ENCODE peak calls at places on chromosomes 3 and 15, in ten cellular contexts. One of them, this sample, is unnamed.

GRCh38 chr15:56428821-56429458 is 36.0 kb downstream of the MNS1 start:
- DNase-seq in A549: peak
- DNase-seq in uterus: no peak
- DNase-seq in lower leg skin: no peak
- DNase-seq in breast epithelium: no peak
- DNase-seq in heart left ventricle: no peak
- DNase-seq in adrenal gland: no peak
- DNase-seq in suprapubic skin: no peak
- DNase-seq in endothelial cell of umbilical vein: peak
- DNase-seq in IMR-90: peak
- DNase-seq in this sample: peak

GRCh38 chr3:187684880-187685279 is 14.7 kb upstream of the SST start:
- DNase-seq in breast epithelium: no peak
- DNase-seq in A549: no peak
- DNase-seq in uterus: no peak
- DNase-seq in adrenal gland: no peak
- DNase-seq in suprapubic skin: no peak
- DNase-seq in IMR-90: peak
- DNase-seq in heart left ventricle: no peak
- DNase-seq in lower leg skin: no peak
- DNase-seq in endothelial cell of umbilical vein: no peak
- DNase-seq in this sample: no peak

GRCh38 chr3:69096299-69096698 is 11.6 kb downstream of the ARL6IP5 start:
- DNase-seq in heart left ventricle: no peak
- DNase-seq in adrenal gland: no peak
- DNase-seq in IMR-90: no peak
- DNase-seq in suprapubic skin: no peak
- DNase-seq in uterus: no peak
- DNase-seq in lower leg skin: no peak
- DNase-seq in A549: no peak
- DNase-seq in endothelial cell of umbilical vein: no peak
- DNase-seq in breast epithelium: no peak
- DNase-seq in this sample: no peak

GRCh38 chr3:72663429-72663828 is 184.8 kb downstream of the SHQ1 start:
- DNase-seq in lower leg skin: no peak
- DNase-seq in IMR-90: no peak
- DNase-seq in heart left ventricle: no peak
- DNase-seq in endothelial cell of umbilical vein: no peak
- DNase-seq in A549: no peak
- DNase-seq in breast epithelium: no peak
- DNase-seq in uterus: no peak
- DNase-seq in adrenal gland: no peak
- DNase-seq in suprapubic skin: no peak
- DNase-seq in this sample: no peak

GRCh38 chr3:40972350-40972749 is 227.0 kb upstream of the CTNNB1 start:
- DNase-seq in suprapubic skin: no peak
- DNase-seq in endothelial cell of umbilical vein: no peak
- DNase-seq in IMR-90: no peak
- DNase-seq in lower leg skin: no peak
- DNase-seq in A549: no peak
- DNase-seq in heart left ventricle: no peak
- DNase-seq in breast epithelium: no peak
- DNase-seq in adrenal gland: no peak
- DNase-seq in uterus: no peak
- DNase-seq in this sample: no peak

GRCh38 chr3:123457841-123458240 is 9.0 kb upstream of the ADCY5 start:
- DNase-seq in breast epithelium: no peak
- DNase-seq in endothelial cell of umbilical vein: no peak
- DNase-seq in lower leg skin: no peak
- DNase-seq in adrenal gland: no peak
- DNase-seq in A549: no peak
- DNase-seq in IMR-90: no peak
- DNase-seq in uterus: no peak
- DNase-seq in heart left ventricle: no peak
- DNase-seq in suprapubic skin: no peak
- DNase-seq in this sample: no peak

GRCh38 chr15:74892313-74892712 is 2.5 kb downstream of the MPI start:
- DNase-seq in suprapubic skin: no peak
- DNase-seq in lower leg skin: no peak
- DNase-seq in IMR-90: no peak
- DNase-seq in adrenal gland: peak
- DNase-seq in uterus: no peak
- DNase-seq in breast epithelium: no peak
- DNase-seq in heart left ventricle: peak
- DNase-seq in endothelial cell of umbilical vein: no peak
- DNase-seq in A549: no peak
- DNase-seq in this sample: no peak

GRCh38 chr15:45121706-45122417 is 7.7 kb downstream of the DUOXA2 start:
- DNase-seq in endothelial cell of umbilical vein: peak
- DNase-seq in IMR-90: peak
- DNase-seq in A549: peak
- DNase-seq in adrenal gland: no peak
- DNase-seq in heart left ventricle: no peak
- DNase-seq in breast epithelium: no peak
- DNase-seq in uterus: no peak
- DNase-seq in lower leg skin: no peak
- DNase-seq in suprapubic skin: no peak
- DNase-seq in this sample: no peak

GRCh38 chr15:63051701-63052066 is 9.1 kb downstream of the TPM1 start:
- DNase-seq in adrenal gland: no peak
- DNase-seq in endothelial cell of umbilical vein: no peak
- DNase-seq in suprapubic skin: no peak
- DNase-seq in IMR-90: no peak
- DNase-seq in breast epithelium: no peak
- DNase-seq in A549: no peak
- DNase-seq in heart left ventricle: no peak
- DNase-seq in uterus: no peak
- DNase-seq in lower leg skin: no peak
- DNase-seq in this sample: no peak

GRCh38 chr15:63048986-63049665 is 6.6 kb downstream of the TPM1 start:
- DNase-seq in suprapubic skin: peak
- DNase-seq in A549: peak
- DNase-seq in adrenal gland: peak
- DNase-seq in breast epithelium: no peak
- DNase-seq in endothelial cell of umbilical vein: peak
- DNase-seq in lower leg skin: peak
- DNase-seq in IMR-90: peak
- DNase-seq in uterus: peak
- DNase-seq in heart left ventricle: peak
- DNase-seq in this sample: peak

GRCh38 chr15:63048115-63048985 is 5.8 kb downstream of the TPM1 start:
- DNase-seq in suprapubic skin: peak
- DNase-seq in heart left ventricle: peak
- DNase-seq in adrenal gland: peak
- DNase-seq in lower leg skin: peak
- DNase-seq in endothelial cell of umbilical vein: peak
- DNase-seq in breast epithelium: peak
- DNase-seq in IMR-90: peak
- DNase-seq in uterus: peak
- DNase-seq in A549: peak
- DNase-seq in this sample: peak

GRCh38 chr15:63050737-63051700 is 8.5 kb downstream of the TPM1 start:
- DNase-seq in adrenal gland: no peak
- DNase-seq in heart left ventricle: no peak
- DNase-seq in suprapubic skin: no peak
- DNase-seq in endothelial cell of umbilical vein: peak
- DNase-seq in IMR-90: peak
- DNase-seq in A549: peak
- DNase-seq in breast epithelium: no peak
- DNase-seq in lower leg skin: no peak
- DNase-seq in uterus: no peak
- DNase-seq in this sample: peak

DNA sequence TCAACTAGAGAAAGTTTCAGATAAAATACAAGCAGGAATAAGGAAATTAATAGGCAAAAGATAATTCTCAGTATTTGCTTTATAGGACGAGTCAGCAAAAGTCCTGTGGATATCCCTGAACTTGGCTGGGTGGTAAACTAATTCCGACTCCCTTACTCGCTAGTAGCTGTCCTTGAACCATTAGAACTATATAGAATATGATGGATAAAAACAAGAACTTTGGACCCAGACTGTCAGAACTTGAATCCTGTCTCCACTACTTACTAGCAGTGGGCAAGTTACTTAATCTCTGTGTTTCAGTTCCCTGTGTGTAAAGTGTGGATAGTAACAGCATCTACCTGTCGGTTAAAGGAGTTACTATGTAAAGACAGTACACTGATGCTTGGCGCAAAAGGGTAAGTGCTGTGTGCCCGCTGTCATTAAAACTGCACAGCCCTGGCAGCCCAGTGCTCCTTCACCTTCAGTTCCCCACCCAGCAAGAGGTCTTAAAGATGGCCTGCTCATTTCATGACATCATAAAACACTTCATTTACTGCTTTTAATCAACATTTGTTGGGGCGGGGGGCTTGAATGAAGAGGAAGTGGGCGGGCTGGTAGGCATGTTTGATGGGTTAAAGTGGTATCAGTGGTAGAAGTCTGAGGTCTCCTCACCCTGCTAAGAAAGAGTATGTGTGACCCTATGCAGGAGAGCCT is 7.3 kb downstream of the TPM1 start:
- DNase-seq in suprapubic skin: no peak
- DNase-seq in A549: peak
- DNase-seq in IMR-90: no peak
- DNase-seq in lower leg skin: no peak
- DNase-seq in heart left ventricle: no peak
- DNase-seq in uterus: no peak
- DNase-seq in endothelial cell of umbilical vein: peak
- DNase-seq in adrenal gland: no peak
- DNase-seq in breast epithelium: no peak
- DNase-seq in this sample: peak
- TF ChIP-seq POLR2A in suprapubic skin: no peak
- TF ChIP-seq POLR2A in A549: no peak
- TF ChIP-seq POLR2A in IMR-90: no peak
- TF ChIP-seq POLR2A in lower leg skin: no peak
- TF ChIP-seq POLR2A in heart left ventricle: peak
- TF ChIP-seq POLR2A in uterus: no peak
- TF ChIP-seq POLR2A in endothelial cell of umbilical vein: no peak
- TF ChIP-seq POLR2A in adrenal gland: no peak
- TF ChIP-seq POLR2A in breast epithelium: no peak
- TF ChIP-seq POLR2A in this sample: no peak

DNA sequence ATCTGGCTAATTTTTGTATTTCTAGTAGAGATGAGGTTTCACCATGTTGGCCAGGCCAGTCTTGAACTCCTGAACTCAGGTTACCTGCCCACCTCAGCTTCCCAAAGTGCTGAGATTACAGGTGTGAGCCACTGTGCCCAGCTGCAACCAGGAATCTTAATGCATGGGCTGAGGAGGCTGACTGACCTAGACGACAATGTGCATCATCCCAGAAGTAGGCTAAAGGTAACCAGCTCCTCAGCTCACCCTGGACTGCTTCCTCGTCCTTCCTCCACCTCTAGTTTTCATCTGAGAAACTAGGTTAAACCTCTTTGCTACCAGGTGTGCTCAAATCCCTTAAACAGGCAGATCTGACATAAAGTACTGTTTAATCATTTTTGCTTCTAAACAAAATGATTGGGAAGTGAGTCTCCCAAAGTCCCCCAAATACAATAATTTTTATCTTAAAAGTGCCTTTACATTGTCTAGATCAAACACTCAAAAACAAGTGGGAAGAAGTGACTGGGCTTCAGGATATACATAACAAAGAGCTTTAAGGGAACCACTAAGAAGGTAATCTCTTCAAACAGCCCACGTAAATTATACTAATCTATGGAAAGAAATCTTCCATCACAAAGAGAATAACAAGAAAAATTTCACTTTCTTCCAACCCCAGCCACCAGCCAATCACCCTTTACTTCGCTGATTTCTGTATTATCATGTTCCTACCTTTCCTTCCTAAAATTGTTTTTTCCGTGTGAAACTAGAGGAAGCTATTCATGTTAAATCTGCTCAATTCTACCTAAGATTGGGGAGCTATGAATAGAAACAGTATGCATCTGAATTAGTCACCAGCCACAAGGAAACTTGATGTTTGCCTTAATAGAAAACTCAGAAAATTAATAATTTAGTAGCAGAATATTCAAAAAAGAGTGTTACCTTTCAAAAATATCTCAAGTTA is 34.7 kb downstream of the IGF2BP2 start:
- DNase-seq in heart left ventricle: no peak
- DNase-seq in suprapubic skin: no peak
- DNase-seq in A549: no peak
- DNase-seq in breast epithelium: no peak
- DNase-seq in uterus: no peak
- DNase-seq in lower leg skin: no peak
- DNase-seq in endothelial cell of umbilical vein: peak
- DNase-seq in adrenal gland: no peak
- DNase-seq in IMR-90: peak
- DNase-seq in this sample: no peak
- TF ChIP-seq POLR2A in heart left ventricle: no peak
- TF ChIP-seq POLR2A in suprapubic skin: no peak
- TF ChIP-seq POLR2A in A549: no peak
- TF ChIP-seq POLR2A in breast epithelium: no peak
- TF ChIP-seq POLR2A in uterus: no peak
- TF ChIP-seq POLR2A in lower leg skin: no peak
- TF ChIP-seq POLR2A in endothelial cell of umbilical vein: no peak
- TF ChIP-seq POLR2A in adrenal gland: no peak
- TF ChIP-seq POLR2A in IMR-90: no peak
- TF ChIP-seq POLR2A in this sample: no peak

GRCh38 chr3:196563721-196564225 is 4.6 kb downstream of the WDR53 start:
- DNase-seq in IMR-90: peak
- DNase-seq in uterus: no peak
- DNase-seq in breast epithelium: no peak
- DNase-seq in heart left ventricle: no peak
- DNase-seq in lower leg skin: no peak
- DNase-seq in suprapubic skin: no peak
- DNase-seq in adrenal gland: no peak
- DNase-seq in endothelial cell of umbilical vein: peak
- DNase-seq in A549: peak
- DNase-seq in this sample: no peak

GRCh38 chr3:196569003-196569516 is 600 bp downstream of the FBXO45 start:
- DNase-seq in uterus: no peak
- DNase-seq in lower leg skin: peak
- DNase-seq in suprapubic skin: peak
- DNase-seq in adrenal gland: peak
- DNase-seq in endothelial cell of umbilical vein: peak
- DNase-seq in heart left ventricle: peak
- DNase-seq in breast epithelium: no peak
- DNase-seq in IMR-90: peak
- DNase-seq in A549: peak
- DNase-seq in this sample: peak

GRCh38 chr3:196572389-196572788 is 3.9 kb downstream of the FBXO45 start:
- DNase-seq in IMR-90: no peak
- DNase-seq in heart left ventricle: no peak
- DNase-seq in breast epithelium: no peak
- DNase-seq in lower leg skin: no peak
- DNase-seq in suprapubic skin: no peak
- DNase-seq in uterus: no peak
- DNase-seq in endothelial cell of umbilical vein: no peak
- DNase-seq in A549: no peak
- DNase-seq in adrenal gland: no peak
- DNase-seq in this sample: no peak

GRCh38 chr3:196568246-196569002 is at the start of the genes FBXO45 and WDR53:
- DNase-seq in A549: peak
- DNase-seq in suprapubic skin: peak
- DNase-seq in lower leg skin: peak
- DNase-seq in uterus: peak
- DNase-seq in breast epithelium: peak
- DNase-seq in IMR-90: peak
- DNase-seq in adrenal gland: peak
- DNase-seq in heart left ventricle: peak
- DNase-seq in endothelial cell of umbilical vein: peak
- DNase-seq in this sample: peak
- TF ChIP-seq POLR2A in A549: peak
- TF ChIP-seq POLR2A in suprapubic skin: peak
- TF ChIP-seq POLR2A in lower leg skin: no peak
- TF ChIP-seq POLR2A in uterus: peak
- TF ChIP-seq POLR2A in breast epithelium: peak
- TF ChIP-seq POLR2A in IMR-90: peak
- TF ChIP-seq POLR2A in adrenal gland: peak
- TF ChIP-seq POLR2A in heart left ventricle: peak
- TF ChIP-seq POLR2A in endothelial cell of umbilical vein: peak
- TF ChIP-seq POLR2A in this sample: peak

DNA sequence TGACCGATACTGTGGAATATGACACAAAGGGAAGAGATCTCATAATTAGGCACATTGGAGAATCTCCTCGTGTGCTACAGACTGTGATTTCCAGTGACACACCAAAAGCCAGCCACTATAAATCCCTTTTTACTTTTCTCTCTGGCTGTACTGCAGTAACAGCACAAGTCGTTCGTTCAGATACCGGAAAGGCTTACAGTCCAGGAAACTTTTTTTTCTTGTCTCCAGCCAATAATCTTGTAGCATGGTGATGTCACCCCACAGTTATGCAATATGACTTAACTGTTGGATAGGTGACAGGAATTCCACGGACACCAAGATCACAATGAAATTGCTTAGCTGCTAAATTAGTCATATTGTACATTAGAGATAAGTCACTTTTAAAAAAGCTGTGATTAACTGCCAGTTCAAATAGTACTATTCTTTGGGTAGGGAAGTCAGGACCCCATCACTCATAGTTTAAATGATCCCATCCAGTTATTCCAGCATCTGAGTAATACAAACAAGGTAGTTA is 36.3 kb upstream of the TSC22D2 start:
- DNase-seq in heart left ventricle: peak
- DNase-seq in IMR-90: peak
- DNase-seq in suprapubic skin: no peak
- DNase-seq in adrenal gland: peak
- DNase-seq in breast epithelium: no peak
- DNase-seq in uterus: peak
- DNase-seq in lower leg skin: no peak
- DNase-seq in endothelial cell of umbilical vein: peak
- DNase-seq in A549: peak
- DNase-seq in this sample: peak
- TF ChIP-seq POLR2A in heart left ventricle: peak
- TF ChIP-seq POLR2A in IMR-90: peak
- TF ChIP-seq POLR2A in suprapubic skin: no peak
- TF ChIP-seq POLR2A in adrenal gland: peak
- TF ChIP-seq POLR2A in breast epithelium: no peak
- TF ChIP-seq POLR2A in uterus: peak
- TF ChIP-seq POLR2A in lower leg skin: no peak
- TF ChIP-seq POLR2A in endothelial cell of umbilical vein: peak
- TF ChIP-seq POLR2A in A549: no peak
- TF ChIP-seq POLR2A in this sample: no peak

This sample was measured in erythroblast.